ENCODE peak calls at places on chromosomes 2 and 18, in ten cellular contexts. C, R, G, B, M, L, W, A, K and D are unnamed samples. For H3K9me3, the result is how much of the 10 kb centered on the place peaks cover.

GRCh38 chr2:109663721-109664120 is 49.6 kb downstream of the SOWAHC start:
- DNase-seq in C (no peak), R (peak), G (no peak), B (no peak), M (peak), L (peak), W (no peak), A (no peak), K (peak), D (peak)

GRCh38 chr2:36376319-36376765 is 20.8 kb downstream of the CRIM1 start:
- DNase-seq in C (peak), R (peak), G (no peak), B (peak), M (peak), L (peak), W (no peak), A (peak), K (peak), D (peak)

GRCh38 chr2:23632831-23633395 is 247.9 kb downstream of the KLHL29 start:
- DNase-seq in C (no peak), R (no peak), G (no peak), B (no peak), M (no peak), L (no peak), W (no peak), A (no peak), K (no peak), D (no peak)

GRCh38 chr18:79510731-79511141 is 115.0 kb downstream of the NFATC1 start:
- DNase-seq in C (peak), R (no peak), G (no peak), B (no peak), M (no peak), L (no peak), W (peak), A (peak), K (peak), D (no peak)

GRCh38 chr2:29562896-29563295 is 358.5 kb downstream of the ALK start:
- DNase-seq in C (no peak), R (no peak), G (no peak), B (no peak), M (no peak), L (no peak), W (no peak), A (no peak), K (no peak), D (no peak)

GRCh38 chr2:19648583-19648982 is 253.2 kb downstream of the TTC32 start:
- DNase-seq in C (no peak), R (no peak), G (no peak), B (no peak), M (peak), L (peak), W (no peak), A (no peak), K (peak), D (no peak)

GRCh38 chr2:196696423-196697073 is 57.0 kb downstream of the CCDC150 start:
- DNase-seq in C (no peak), R (no peak), G (no peak), B (peak), M (no peak), L (no peak), W (no peak), A (no peak), K (peak), D (no peak)

GRCh38 chr2:100887713-100888112 is 67.8 kb downstream of the NPAS2 start:
- DNase-seq in C (no peak), R (peak), G (no peak), B (peak), M (no peak), L (no peak), W (no peak), A (peak), K (no peak), D (no peak)

GRCh38 chr2:189751080-189751658 is 11.4 kb downstream of the OSGEPL1 start:
- DNase-seq in C (no peak), R (peak), G (no peak), B (peak), M (no peak), L (no peak), W (peak), A (peak), K (no peak), D (no peak)

GRCh38 chr2:148259674-148260073 is 238.8 kb downstream of the MBD5 start:
- DNase-seq in C (no peak), R (peak), G (no peak), B (no peak), M (no peak), L (no peak), W (no peak), A (no peak), K (no peak), D (no peak)

DNA sequence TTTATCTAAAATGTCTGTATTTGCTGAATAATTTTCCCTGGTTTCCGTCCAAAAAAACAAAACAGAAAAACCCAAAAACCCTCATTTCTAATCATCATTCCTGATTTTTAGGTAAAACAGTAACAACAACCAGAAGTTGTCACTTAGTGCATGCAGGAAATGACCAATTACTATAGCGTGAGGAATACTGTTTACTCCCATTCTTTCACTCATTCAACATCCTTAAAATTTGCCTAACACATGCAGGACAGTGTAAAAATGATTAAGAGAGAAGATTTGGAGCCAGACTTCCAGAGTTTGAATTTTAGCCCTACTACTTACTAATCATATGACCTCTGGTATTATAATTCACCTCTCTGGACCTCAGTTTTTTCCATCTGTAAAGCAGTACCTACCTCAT is 83.1 kb downstream of the FIGN start:
- DNase-seq in C (no peak), R (no peak), G (no peak), B (no peak), M (no peak), L (no peak), W (no peak), A (no peak), K (no peak), D (no peak)
- H3K27ac ChIP-seq in C (no peak), R (no peak), G (no peak), B (no peak), M (no peak), L (no peak), W (no peak), A (no peak), K (no peak), D (no peak)

GRCh38 chr2:83747141-83747540 is 711.9 kb downstream of the SUCLG1 start:
- DNase-seq in C (no peak), R (no peak), G (no peak), B (no peak), M (no peak), L (no peak), W (no peak), A (no peak), K (no peak), D (no peak)
- H3K9me3 ChIP-seq in C (under half), R (under half), G (under half), B (under half), M (under half), L (under half), W (under half), A (under half), K (under half), D (under half)

DNA sequence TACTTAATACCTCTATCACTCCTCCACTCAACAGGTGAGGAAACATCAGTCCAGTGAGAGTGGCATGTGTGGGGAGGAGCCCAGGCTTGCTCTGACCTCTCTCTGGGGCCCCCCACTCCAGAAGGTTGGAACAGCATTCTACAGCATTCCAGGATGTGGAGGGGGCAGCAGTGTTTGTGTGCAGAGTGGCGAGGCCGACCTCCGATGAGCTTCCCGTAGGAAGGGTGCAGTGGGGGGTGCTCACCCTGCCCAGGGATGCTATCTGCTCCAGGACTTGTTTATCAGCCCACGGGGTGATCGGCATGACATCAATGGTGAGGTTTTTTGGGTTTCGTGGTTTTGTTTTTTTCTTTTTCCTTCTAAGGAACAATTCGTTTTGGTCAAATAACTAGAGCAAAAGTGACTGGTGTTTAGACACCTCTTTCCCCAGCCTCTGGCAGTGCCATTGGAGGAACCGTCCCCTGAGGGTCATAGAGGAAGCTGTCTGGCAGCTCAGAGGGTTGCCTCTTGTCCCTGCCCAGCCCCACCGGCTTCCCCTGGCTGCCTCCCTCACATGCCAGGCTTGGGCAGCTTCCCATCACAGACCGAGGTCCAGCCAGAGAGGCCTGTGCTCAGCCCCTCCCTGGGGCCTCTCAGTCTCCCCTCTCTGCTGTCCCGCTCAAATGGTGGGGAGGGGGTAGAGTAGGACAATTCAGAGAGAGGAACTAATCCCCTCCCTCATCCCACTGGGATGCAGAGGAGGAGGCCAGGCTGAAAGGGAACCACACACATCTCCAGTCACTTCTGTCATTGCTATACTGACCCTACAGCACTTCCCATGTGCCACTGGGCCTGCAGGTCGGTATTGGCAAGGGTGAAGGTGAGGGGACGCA is 96.5 kb downstream of the ZFP36L2 start:
- DNase-seq in C (no peak), R (peak), G (no peak), B (no peak), M (peak), L (peak), W (peak), A (peak), K (peak), D (no peak)
- H3K27ac ChIP-seq in C (no peak), R (no peak), G (peak), B (peak), M (peak), L (peak), W (no peak), A (peak), K (peak), D (peak)

GRCh38 chr2:120425014-120425413 is 79.1 kb downstream of the INHBB start:
- DNase-seq in C (no peak), R (no peak), G (no peak), B (no peak), M (no peak), L (no peak), W (peak), A (no peak), K (no peak), D (no peak)
- H3K9me3 ChIP-seq in C (under half), R (under half), G (under half), B (under half), M (under half), L (under half), W (under half), A (under half), K (under half), D (under half)

DNA sequence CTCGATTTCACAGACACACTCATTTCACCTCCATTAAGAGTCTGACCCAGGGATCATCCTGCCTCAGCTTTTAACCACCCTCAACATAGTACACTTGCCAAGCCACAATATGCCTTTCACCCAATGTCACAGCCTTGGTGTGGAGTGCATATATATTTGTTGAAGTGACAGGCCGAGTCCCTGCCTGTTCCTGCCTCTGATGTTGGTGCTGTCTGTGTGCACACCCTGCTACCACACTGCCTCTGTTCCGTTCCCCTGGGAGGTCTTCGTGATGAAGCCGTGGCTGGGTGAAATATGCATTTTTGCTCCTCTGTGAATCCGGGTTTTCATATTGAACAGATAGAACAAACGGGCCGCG is 90.3 kb downstream of the RNF144A start:
- DNase-seq in C (no peak), R (no peak), G (no peak), B (no peak), M (no peak), L (no peak), W (no peak), A (no peak), K (no peak), D (no peak)
- H3K27ac ChIP-seq in C (no peak), R (peak), G (peak), B (no peak), M (peak), L (peak), W (peak), A (peak), K (no peak), D (peak)

GRCh38 chr2:129366263-129366662 is 613.2 kb upstream of the RAB6C start:
- DNase-seq in C (no peak), R (no peak), G (no peak), B (no peak), M (no peak), L (no peak), W (no peak), A (no peak), K (no peak), D (no peak)
- H3K9me3 ChIP-seq in C (under half), R (under half), G (under half), B (under half), M (under half), L (under half), W (under half), A (under half), K (under half), D (under half)

GRCh38 chr2:219175486-219175885 is 1.2 kb downstream of the CNPPD1 start:
- DNase-seq in C (no peak), R (no peak), G (no peak), B (no peak), M (no peak), L (no peak), W (no peak), A (no peak), K (no peak), D (no peak)
- H3K27ac ChIP-seq in C (no peak), R (peak), G (peak), B (peak), M (peak), L (peak), W (no peak), A (peak), K (peak), D (no peak)

GRCh38 chr2:228474466-228474865 is 293.0 kb upstream of the SPHKAP start:
- DNase-seq in C (no peak), R (no peak), G (no peak), B (no peak), M (no peak), L (no peak), W (no peak), A (no peak), K (no peak), D (no peak)

DNA sequence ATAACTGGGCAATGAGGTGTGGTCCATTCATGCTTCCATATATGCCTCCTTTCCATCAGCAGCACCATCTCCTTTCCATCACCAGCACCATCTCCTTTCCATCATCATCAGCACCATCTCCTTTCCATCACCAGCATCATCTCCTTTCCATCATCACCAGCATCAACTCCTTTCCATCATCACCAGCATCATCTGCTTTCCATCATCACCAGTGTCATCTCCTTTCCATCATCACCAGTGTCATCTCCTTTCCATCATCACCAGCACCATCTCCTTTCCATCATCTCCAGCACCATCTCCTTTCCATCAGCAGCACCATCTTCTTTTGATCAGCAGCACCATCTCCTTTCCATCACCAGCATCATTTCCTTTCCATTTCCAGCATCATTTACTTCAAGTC is 297.5 kb upstream of the SPHKAP start:
- DNase-seq in C (no peak), R (no peak), G (no peak), B (no peak), M (no peak), L (no peak), W (no peak), A (no peak), K (no peak), D (no peak)
- H3K9me3 ChIP-seq in C (under half), R (under half), G (under half), B (under half), M (under half), L (under half), W (under half), A (under half), K (under half), D (under half)

DNA sequence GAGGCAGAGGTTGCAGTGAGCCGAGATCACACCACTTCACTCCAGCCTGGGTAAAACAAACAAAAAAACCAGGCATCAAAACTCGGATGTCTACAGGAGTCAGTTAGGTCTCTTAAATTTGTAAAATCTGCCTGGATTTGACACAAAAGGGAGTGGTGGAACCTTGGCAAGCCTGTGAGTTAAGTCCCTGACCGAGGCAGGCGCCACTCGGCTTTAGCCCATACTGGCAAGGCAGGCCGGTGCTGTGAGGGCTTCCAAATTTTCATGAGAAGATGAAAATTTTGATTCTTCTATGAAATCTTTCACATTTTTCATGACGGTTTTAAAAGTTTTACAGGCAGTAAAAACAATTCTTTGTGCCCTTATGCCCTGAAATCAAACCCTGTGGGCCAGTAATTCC is 165.8 kb downstream of the FMNL2 start:
- DNase-seq in C (peak), R (no peak), G (no peak), B (no peak), M (peak), L (peak), W (no peak), A (no peak), K (peak), D (no peak)
- H3K27ac ChIP-seq in C (peak), R (no peak), G (peak), B (no peak), M (peak), L (peak), W (no peak), A (peak), K (peak), D (peak)